ENCODE peak calls at places on chromosomes 11 and 22, in nine cellular contexts. One of them, this sample, is unnamed.

GRCh38 chr11:45031912-45032519 is 81.3 kb upstream of the TP53I11 start:
- DNase-seq in K562: no peak
- DNase-seq in prostate gland: no peak
- DNase-seq in GM23338: no peak
- DNase-seq in stomach: peak; percentile 21
- DNase-seq in transverse colon: peak; percentile 19
- DNase-seq in HepG2: no peak
- DNase-seq in spleen: peak; percentile 84
- DNase-seq in HCT116: no peak
- DNase-seq in this sample: no peak

GRCh38 chr11:77346906-77347603 is 45.6 kb upstream of the GDPD4 start:
- DNase-seq in K562: no peak
- DNase-seq in prostate gland: no peak
- DNase-seq in GM23338: no peak
- DNase-seq in stomach: no peak
- DNase-seq in transverse colon: no peak
- DNase-seq in HepG2: no peak
- DNase-seq in spleen: no peak
- DNase-seq in HCT116: no peak
- DNase-seq in this sample: no peak

GRCh38 chr11:95996621-95997020 is 72.7 kb upstream of the MTMR2 start:
- DNase-seq in K562: no peak
- DNase-seq in prostate gland: no peak
- DNase-seq in GM23338: no peak
- DNase-seq in stomach: no peak
- DNase-seq in transverse colon: no peak
- DNase-seq in HepG2: no peak
- DNase-seq in spleen: no peak
- DNase-seq in HCT116: no peak
- DNase-seq in this sample: no peak

GRCh38 chr11:2806351-2807058 is 79.1 kb downstream of the CDKN1C start:
- DNase-seq in K562: no peak
- DNase-seq in prostate gland: no peak
- DNase-seq in GM23338: no peak
- DNase-seq in stomach: peak; percentile 25
- DNase-seq in transverse colon: peak; percentile 7
- DNase-seq in HepG2: no peak
- DNase-seq in spleen: peak; percentile 66
- DNase-seq in HCT116: no peak
- DNase-seq in this sample: peak; percentile 26

GRCh38 chr22:43275545-43275981 is 67.6 kb downstream of the SCUBE1 start:
- DNase-seq in K562: peak; percentile 34
- DNase-seq in prostate gland: no peak
- DNase-seq in GM23338: peak; percentile 58
- DNase-seq in stomach: no peak
- DNase-seq in transverse colon: no peak
- DNase-seq in HepG2: peak; percentile 41
- DNase-seq in spleen: no peak
- DNase-seq in HCT116: peak; percentile 56
- DNase-seq in this sample: no peak

GRCh38 chr11:65615950-65616574 is 486 bp downstream of the PCNX3 start:
- DNase-seq in K562: peak; percentile 97
- DNase-seq in prostate gland: no peak
- DNase-seq in GM23338: peak; percentile 57
- DNase-seq in stomach: peak; percentile 37
- DNase-seq in transverse colon: no peak
- DNase-seq in HepG2: peak; percentile 47
- DNase-seq in spleen: no peak
- DNase-seq in HCT116: no peak
- DNase-seq in this sample: no peak

GRCh38 chr11:111379500-111380136 is 543 bp upstream of the POU2AF1 start:
- DNase-seq in K562: no peak
- DNase-seq in prostate gland: no peak
- DNase-seq in GM23338: no peak
- DNase-seq in stomach: no peak
- DNase-seq in transverse colon: no peak
- DNase-seq in HepG2: no peak
- DNase-seq in spleen: no peak
- DNase-seq in HCT116: no peak
- DNase-seq in this sample: no peak

GRCh38 chr11:64809781-64810241 is 540 bp downstream of the MEN1 start:
- DNase-seq in K562: peak; percentile 70
- DNase-seq in prostate gland: peak; percentile 43
- DNase-seq in GM23338: peak; percentile 81
- DNase-seq in stomach: peak; percentile 65
- DNase-seq in transverse colon: peak; percentile 75
- DNase-seq in HepG2: no peak
- DNase-seq in spleen: peak; percentile 86
- DNase-seq in HCT116: peak; percentile 12
- DNase-seq in this sample: no peak

GRCh38 chr22:41654322-41654721 is 33.2 kb downstream of the XRCC6 start:
- DNase-seq in K562: no peak
- DNase-seq in prostate gland: no peak
- DNase-seq in GM23338: no peak
- DNase-seq in stomach: no peak
- DNase-seq in transverse colon: no peak
- DNase-seq in HepG2: peak; percentile 67
- DNase-seq in spleen: no peak
- DNase-seq in HCT116: no peak
- DNase-seq in this sample: no peak

GRCh38 chr22:19434829-19435580 is 2.7 kb downstream of the MRPL40 start:
- DNase-seq in K562: no peak
- DNase-seq in prostate gland: no peak
- DNase-seq in GM23338: no peak
- DNase-seq in stomach: no peak
- DNase-seq in transverse colon: no peak
- DNase-seq in HepG2: no peak
- DNase-seq in spleen: no peak
- DNase-seq in HCT116: no peak
- DNase-seq in this sample: no peak

GRCh38 chr22:19429950-19430889 is 1.3 kb downstream of the HIRA start:
- DNase-seq in K562: peak; percentile 78
- DNase-seq in prostate gland: no peak
- DNase-seq in GM23338: peak; percentile 28
- DNase-seq in stomach: peak; percentile 40
- DNase-seq in transverse colon: peak; percentile 26
- DNase-seq in HepG2: peak; percentile 75
- DNase-seq in spleen: no peak
- DNase-seq in HCT116: no peak
- DNase-seq in this sample: no peak

GRCh38 chr22:19430890-19431541 is 517 bp downstream of the HIRA start:
- DNase-seq in K562: peak; percentile 83
- DNase-seq in prostate gland: peak; percentile 12
- DNase-seq in GM23338: peak; percentile 66
- DNase-seq in stomach: peak; percentile 65
- DNase-seq in transverse colon: peak; percentile 79
- DNase-seq in HepG2: peak; percentile 39
- DNase-seq in spleen: peak; percentile 91
- DNase-seq in HCT116: no peak
- DNase-seq in this sample: no peak

GRCh38 chr22:19432092-19432844 is at the start of gene MRPL40:
- DNase-seq in K562: peak; percentile 100
- DNase-seq in prostate gland: peak; percentile 90
- DNase-seq in GM23338: peak; percentile 89
- DNase-seq in stomach: peak; percentile 94
- DNase-seq in transverse colon: peak; percentile 95
- DNase-seq in HepG2: peak; percentile 86
- DNase-seq in spleen: peak; percentile 99
- DNase-seq in HCT116: peak; percentile 85
- DNase-seq in this sample: peak; percentile 86

DNA sequence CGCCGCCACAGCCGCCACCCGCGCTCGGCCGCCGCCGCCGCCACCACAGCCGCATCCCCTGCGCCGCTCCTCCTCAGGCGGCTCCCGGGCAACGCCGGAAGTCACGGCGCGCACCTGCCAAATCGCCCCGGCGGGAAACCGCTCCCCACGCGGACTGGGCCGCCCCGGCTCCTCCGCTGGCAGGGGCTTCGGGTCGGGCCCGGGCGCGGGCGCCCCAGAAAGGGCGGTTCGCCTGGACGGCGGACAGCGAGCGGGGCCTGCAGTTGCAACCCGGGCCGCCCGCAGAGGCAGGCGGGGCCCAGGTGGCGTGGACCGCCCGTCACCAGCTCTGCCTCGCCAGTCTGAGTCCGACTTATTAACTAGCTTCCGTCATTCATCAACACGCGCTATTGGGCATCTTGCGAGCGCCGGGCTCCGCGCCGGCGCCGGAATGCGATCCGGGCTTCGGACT is at the start of gene HIRA:
- DNase-seq in K562: peak; percentile 92
- DNase-seq in prostate gland: peak; percentile 71
- DNase-seq in GM23338: peak; percentile 84
- DNase-seq in stomach: peak; percentile 84
- DNase-seq in transverse colon: peak; percentile 82
- DNase-seq in HepG2: peak; percentile 60
- DNase-seq in spleen: peak; percentile 96
- DNase-seq in HCT116: peak; percentile 53
- DNase-seq in this sample: peak; percentile 53
- TF ChIP-seq POLR2AphosphoS5 in K562: no peak
- TF ChIP-seq POLR2AphosphoS5 in prostate gland: peak; percentile 31
- TF ChIP-seq POLR2AphosphoS5 in GM23338: peak; percentile 50
- TF ChIP-seq POLR2AphosphoS5 in stomach: peak; percentile 26
- TF ChIP-seq POLR2AphosphoS5 in transverse colon: no peak
- TF ChIP-seq POLR2AphosphoS5 in HepG2: no peak
- TF ChIP-seq POLR2AphosphoS5 in spleen: peak; percentile 79
- TF ChIP-seq POLR2AphosphoS5 in HCT116: no peak
- TF ChIP-seq POLR2AphosphoS5 in this sample: no peak

GRCh38 chr22:27867958-27868737 is 50.9 kb downstream of the PITPNB start:
- DNase-seq in K562: no peak
- DNase-seq in prostate gland: no peak
- DNase-seq in GM23338: no peak
- DNase-seq in stomach: no peak
- DNase-seq in transverse colon: no peak
- DNase-seq in HepG2: no peak
- DNase-seq in spleen: no peak
- DNase-seq in HCT116: no peak
- DNase-seq in this sample: no peak
- H3K4me3 ChIP-seq in K562: no peak overlapping the region
- H3K4me3 ChIP-seq in prostate gland: no peak overlapping the region
- H3K4me3 ChIP-seq in GM23338: no peak overlapping the region
- H3K4me3 ChIP-seq in stomach: no peak overlapping the region
- H3K4me3 ChIP-seq in transverse colon: peak overlapping the region; percentile 5
- H3K4me3 ChIP-seq in HepG2: no peak overlapping the region
- H3K4me3 ChIP-seq in spleen: no peak overlapping the region
- H3K4me3 ChIP-seq in HCT116: no peak overlapping the region
- H3K4me3 ChIP-seq in this sample: no peak overlapping the region

GRCh38 chr11:10561947-10562346 is 6.5 kb downstream of the LYVE1 start:
- DNase-seq in K562: no peak
- DNase-seq in prostate gland: no peak
- DNase-seq in GM23338: no peak
- DNase-seq in stomach: no peak
- DNase-seq in transverse colon: no peak
- DNase-seq in HepG2: no peak
- DNase-seq in spleen: no peak
- DNase-seq in HCT116: no peak
- DNase-seq in this sample: no peak

GRCh38 chr11:10551845-10552352 is 10.9 kb upstream of the RNF141 start:
- DNase-seq in K562: no peak
- DNase-seq in prostate gland: no peak
- DNase-seq in GM23338: no peak
- DNase-seq in stomach: no peak
- DNase-seq in transverse colon: no peak
- DNase-seq in HepG2: no peak
- DNase-seq in spleen: no peak
- DNase-seq in HCT116: no peak
- DNase-seq in this sample: no peak

GRCh38 chr11:10561043-10561818 is 7.2 kb downstream of the LYVE1 start:
- DNase-seq in K562: no peak
- DNase-seq in prostate gland: no peak
- DNase-seq in GM23338: no peak
- DNase-seq in stomach: no peak
- DNase-seq in transverse colon: no peak
- DNase-seq in HepG2: peak; percentile 13
- DNase-seq in spleen: no peak
- DNase-seq in HCT116: no peak
- DNase-seq in this sample: no peak

GRCh38 chr11:10558288-10558687 is 10.2 kb downstream of the LYVE1 start:
- DNase-seq in K562: no peak
- DNase-seq in prostate gland: no peak
- DNase-seq in GM23338: no peak
- DNase-seq in stomach: no peak
- DNase-seq in transverse colon: no peak
- DNase-seq in HepG2: no peak
- DNase-seq in spleen: no peak
- DNase-seq in HCT116: no peak
- DNase-seq in this sample: no peak

GRCh38 chr11:10556590-10556989 is 11.9 kb downstream of the LYVE1 start:
- DNase-seq in K562: no peak
- DNase-seq in prostate gland: no peak
- DNase-seq in GM23338: no peak
- DNase-seq in stomach: no peak
- DNase-seq in transverse colon: no peak
- DNase-seq in HepG2: no peak
- DNase-seq in spleen: no peak
- DNase-seq in HCT116: no peak
- DNase-seq in this sample: no peak
- TF ChIP-seq POLR2AphosphoS5 in K562: no peak
- TF ChIP-seq POLR2AphosphoS5 in prostate gland: no peak
- TF ChIP-seq POLR2AphosphoS5 in GM23338: no peak
- TF ChIP-seq POLR2AphosphoS5 in stomach: no peak
- TF ChIP-seq POLR2AphosphoS5 in transverse colon: no peak
- TF ChIP-seq POLR2AphosphoS5 in HepG2: no peak
- TF ChIP-seq POLR2AphosphoS5 in spleen: no peak
- TF ChIP-seq POLR2AphosphoS5 in HCT116: no peak
- TF ChIP-seq POLR2AphosphoS5 in this sample: no peak

GRCh38 chr11:69705246-69705856 is 1.5 kb upstream of the FGF19 start:
- DNase-seq in K562: no peak
- DNase-seq in prostate gland: no peak
- DNase-seq in GM23338: no peak
- DNase-seq in stomach: no peak
- DNase-seq in transverse colon: no peak
- DNase-seq in HepG2: no peak
- DNase-seq in spleen: no peak
- DNase-seq in HCT116: no peak
- DNase-seq in this sample: no peak

GRCh38 chr11:69703711-69704507 is at the start of gene FGF19:
- DNase-seq in K562: peak; percentile 69
- DNase-seq in prostate gland: no peak
- DNase-seq in GM23338: peak; percentile 87
- DNase-seq in stomach: no peak
- DNase-seq in transverse colon: no peak
- DNase-seq in HepG2: no peak
- DNase-seq in spleen: peak; percentile 72
- DNase-seq in HCT116: no peak
- DNase-seq in this sample: no peak

GRCh38 chr11:69702239-69702668 is 1.6 kb downstream of the FGF19 start:
- DNase-seq in K562: no peak
- DNase-seq in prostate gland: no peak
- DNase-seq in GM23338: peak; percentile 93
- DNase-seq in stomach: no peak
- DNase-seq in transverse colon: no peak
- DNase-seq in HepG2: peak; percentile 69
- DNase-seq in spleen: peak; percentile 35
- DNase-seq in HCT116: no peak
- DNase-seq in this sample: no peak

GRCh38 chr11:69704508-69705245 is 855 bp upstream of the FGF19 start:
- DNase-seq in K562: peak; percentile 75
- DNase-seq in prostate gland: no peak
- DNase-seq in GM23338: peak; percentile 98
- DNase-seq in stomach: no peak
- DNase-seq in transverse colon: no peak
- DNase-seq in HepG2: no peak
- DNase-seq in spleen: peak; percentile 48
- DNase-seq in HCT116: no peak
- DNase-seq in this sample: no peak

GRCh38 chr11:69702769-69703510 is 882 bp downstream of the FGF19 start:
- DNase-seq in K562: no peak
- DNase-seq in prostate gland: no peak
- DNase-seq in GM23338: peak; percentile 76
- DNase-seq in stomach: no peak
- DNase-seq in transverse colon: no peak
- DNase-seq in HepG2: no peak
- DNase-seq in spleen: peak; percentile 52
- DNase-seq in HCT116: no peak
- DNase-seq in this sample: no peak
- H3K4me3 ChIP-seq in K562: no peak overlapping the region
- H3K4me3 ChIP-seq in prostate gland: no peak overlapping the region
- H3K4me3 ChIP-seq in GM23338: peak overlapping the region; percentile 85
- H3K4me3 ChIP-seq in stomach: no peak overlapping the region
- H3K4me3 ChIP-seq in transverse colon: no peak overlapping the region
- H3K4me3 ChIP-seq in HepG2: no peak overlapping the region
- H3K4me3 ChIP-seq in spleen: no peak overlapping the region
- H3K4me3 ChIP-seq in HCT116: peak overlapping the region; percentile 57
- H3K4me3 ChIP-seq in this sample: no peak overlapping the region

This sample was measured in breast epithelium.